ENCODE peak calls at places on chromosome 7, in six cellular contexts. One of them, this sample, is unnamed.

GRCh38 chr7:11858668-11859302 is 26.8 kb upstream of the THSD7A start:
- DNase-seq in T1000: no peak
- DNase-seq in bronchial epithelial cell: no peak
- DNase-seq in Caki2: no peak
- DNase-seq in frontal cortex: no peak
- DNase-seq in activated CD4-positive, alpha-beta T cell treated with anti-CD3 and anti-CD28 coated beads, Interleukin-2, amount 10 ng/mL, durations not matched to agents 7 days and 5 days: no peak
- DNase-seq in this sample: peak

GRCh38 chr7:143296686-143297085 is 8.5 kb downstream of the CASP2 start:
- DNase-seq in T1000: no peak
- DNase-seq in bronchial epithelial cell: no peak
- DNase-seq in Caki2: no peak
- DNase-seq in frontal cortex: no peak
- DNase-seq in activated CD4-positive, alpha-beta T cell treated with anti-CD3 and anti-CD28 coated beads, Interleukin-2, amount 10 ng/mL, durations not matched to agents 7 days and 5 days: no peak
- DNase-seq in this sample: no peak

GRCh38 chr7:122970740-122971725 is 24.5 kb downstream of the TAS2R16 start:
- DNase-seq in T1000: no peak
- DNase-seq in bronchial epithelial cell: no peak
- DNase-seq in Caki2: no peak
- DNase-seq in frontal cortex: no peak
- DNase-seq in activated CD4-positive, alpha-beta T cell treated with anti-CD3 and anti-CD28 coated beads, Interleukin-2, amount 10 ng/mL, durations not matched to agents 7 days and 5 days: no peak
- DNase-seq in this sample: peak

GRCh38 chr7:20236043-20236442 is 18.9 kb upstream of the MACC1 start:
- DNase-seq in T1000: no peak
- DNase-seq in bronchial epithelial cell: no peak
- DNase-seq in Caki2: no peak
- DNase-seq in frontal cortex: no peak
- DNase-seq in activated CD4-positive, alpha-beta T cell treated with anti-CD3 and anti-CD28 coated beads, Interleukin-2, amount 10 ng/mL, durations not matched to agents 7 days and 5 days: no peak
- DNase-seq in this sample: no peak

GRCh38 chr7:98982686-98983085 is 104.4 kb downstream of the TRRAP start:
- DNase-seq in T1000: no peak
- DNase-seq in bronchial epithelial cell: no peak
- DNase-seq in Caki2: no peak
- DNase-seq in frontal cortex: no peak
- DNase-seq in activated CD4-positive, alpha-beta T cell treated with anti-CD3 and anti-CD28 coated beads, Interleukin-2, amount 10 ng/mL, durations not matched to agents 7 days and 5 days: no peak
- DNase-seq in this sample: no peak

GRCh38 chr7:99992330-99993037 is 16.7 kb upstream of the AZGP1 start:
- DNase-seq in T1000: no peak
- DNase-seq in bronchial epithelial cell: no peak
- DNase-seq in Caki2: no peak
- DNase-seq in frontal cortex: no peak
- DNase-seq in activated CD4-positive, alpha-beta T cell treated with anti-CD3 and anti-CD28 coated beads, Interleukin-2, amount 10 ng/mL, durations not matched to agents 7 days and 5 days: no peak
- DNase-seq in this sample: no peak

GRCh38 chr7:1678571-1679325 is 8.7 kb downstream of the ELFN1 start:
- DNase-seq in T1000: no peak
- DNase-seq in bronchial epithelial cell: no peak
- DNase-seq in Caki2: no peak
- DNase-seq in frontal cortex: no peak
- DNase-seq in activated CD4-positive, alpha-beta T cell treated with anti-CD3 and anti-CD28 coated beads, Interleukin-2, amount 10 ng/mL, durations not matched to agents 7 days and 5 days: no peak
- DNase-seq in this sample: no peak

GRCh38 chr7:133742709-133743538 is 384.2 kb upstream of the LRGUK start:
- DNase-seq in T1000: no peak
- DNase-seq in bronchial epithelial cell: peak
- DNase-seq in Caki2: no peak
- DNase-seq in frontal cortex: no peak
- DNase-seq in activated CD4-positive, alpha-beta T cell treated with anti-CD3 and anti-CD28 coated beads, Interleukin-2, amount 10 ng/mL, durations not matched to agents 7 days and 5 days: no peak
- DNase-seq in this sample: peak

GRCh38 chr7:37318541-37318940 is 130.1 kb downstream of the ELMO1 start:
- DNase-seq in T1000: no peak
- DNase-seq in bronchial epithelial cell: no peak
- DNase-seq in Caki2: no peak
- DNase-seq in frontal cortex: no peak
- DNase-seq in activated CD4-positive, alpha-beta T cell treated with anti-CD3 and anti-CD28 coated beads, Interleukin-2, amount 10 ng/mL, durations not matched to agents 7 days and 5 days: no peak
- DNase-seq in this sample: no peak

GRCh38 chr7:105874055-105874454 is 2.3 kb downstream of the ATXN7L1 start:
- DNase-seq in T1000: no peak
- DNase-seq in bronchial epithelial cell: no peak
- DNase-seq in Caki2: no peak
- DNase-seq in frontal cortex: no peak
- DNase-seq in activated CD4-positive, alpha-beta T cell treated with anti-CD3 and anti-CD28 coated beads, Interleukin-2, amount 10 ng/mL, durations not matched to agents 7 days and 5 days: no peak
- DNase-seq in this sample: no peak

GRCh38 chr7:55245271-55245723 is 119.8 kb upstream of the LANCL2 start:
- DNase-seq in T1000: peak
- DNase-seq in bronchial epithelial cell: peak
- DNase-seq in Caki2: peak
- DNase-seq in frontal cortex: no peak
- DNase-seq in activated CD4-positive, alpha-beta T cell treated with anti-CD3 and anti-CD28 coated beads, Interleukin-2, amount 10 ng/mL, durations not matched to agents 7 days and 5 days: no peak
- DNase-seq in this sample: peak

GRCh38 chr7:36639826-36640225 is 84.5 kb downstream of the AOAH start:
- DNase-seq in T1000: no peak
- DNase-seq in bronchial epithelial cell: no peak
- DNase-seq in Caki2: no peak
- DNase-seq in frontal cortex: no peak
- DNase-seq in activated CD4-positive, alpha-beta T cell treated with anti-CD3 and anti-CD28 coated beads, Interleukin-2, amount 10 ng/mL, durations not matched to agents 7 days and 5 days: peak
- DNase-seq in this sample: no peak

GRCh38 chr7:44867073-44867990 is 18.0 kb downstream of the PURB start:
- DNase-seq in T1000: peak
- DNase-seq in bronchial epithelial cell: peak
- DNase-seq in Caki2: peak
- DNase-seq in frontal cortex: no peak
- DNase-seq in activated CD4-positive, alpha-beta T cell treated with anti-CD3 and anti-CD28 coated beads, Interleukin-2, amount 10 ng/mL, durations not matched to agents 7 days and 5 days: no peak
- DNase-seq in this sample: peak

GRCh38 chr7:82020076-82020475 is 250.2 kb upstream of the HGF start:
- DNase-seq in T1000: no peak
- DNase-seq in bronchial epithelial cell: no peak
- DNase-seq in Caki2: no peak
- DNase-seq in frontal cortex: no peak
- DNase-seq in activated CD4-positive, alpha-beta T cell treated with anti-CD3 and anti-CD28 coated beads, Interleukin-2, amount 10 ng/mL, durations not matched to agents 7 days and 5 days: no peak
- DNase-seq in this sample: no peak

GRCh38 chr7:133436014-133436428 is 183.1 kb downstream of the EXOC4 start:
- DNase-seq in T1000: no peak
- DNase-seq in bronchial epithelial cell: peak
- DNase-seq in Caki2: peak
- DNase-seq in frontal cortex: no peak
- DNase-seq in activated CD4-positive, alpha-beta T cell treated with anti-CD3 and anti-CD28 coated beads, Interleukin-2, amount 10 ng/mL, durations not matched to agents 7 days and 5 days: no peak
- DNase-seq in this sample: no peak

GRCh38 chr7:35723011-35723410 is 28.1 kb upstream of the HERPUD2 start:
- DNase-seq in T1000: no peak
- DNase-seq in bronchial epithelial cell: peak
- DNase-seq in Caki2: no peak
- DNase-seq in frontal cortex: no peak
- DNase-seq in activated CD4-positive, alpha-beta T cell treated with anti-CD3 and anti-CD28 coated beads, Interleukin-2, amount 10 ng/mL, durations not matched to agents 7 days and 5 days: no peak
- DNase-seq in this sample: peak

GRCh38 chr7:94394058-94394398 is 667 bp upstream of the COL1A2 start:
- DNase-seq in T1000: no peak
- DNase-seq in bronchial epithelial cell: no peak
- DNase-seq in Caki2: no peak
- DNase-seq in frontal cortex: peak
- DNase-seq in activated CD4-positive, alpha-beta T cell treated with anti-CD3 and anti-CD28 coated beads, Interleukin-2, amount 10 ng/mL, durations not matched to agents 7 days and 5 days: no peak
- DNase-seq in this sample: no peak

GRCh38 chr7:14905764-14906163 is 3.2 kb upstream of the DGKB start:
- DNase-seq in T1000: no peak
- DNase-seq in bronchial epithelial cell: no peak
- DNase-seq in Caki2: peak
- DNase-seq in frontal cortex: no peak
- DNase-seq in activated CD4-positive, alpha-beta T cell treated with anti-CD3 and anti-CD28 coated beads, Interleukin-2, amount 10 ng/mL, durations not matched to agents 7 days and 5 days: no peak
- DNase-seq in this sample: no peak

GRCh38 chr7:47581442-47581820 is 480 bp downstream of the TNS3 start:
- DNase-seq in T1000: no peak
- DNase-seq in bronchial epithelial cell: no peak
- DNase-seq in Caki2: no peak
- DNase-seq in frontal cortex: no peak
- DNase-seq in activated CD4-positive, alpha-beta T cell treated with anti-CD3 and anti-CD28 coated beads, Interleukin-2, amount 10 ng/mL, durations not matched to agents 7 days and 5 days: no peak
- DNase-seq in this sample: peak

GRCh38 chr7:84021292-84021898 is 173.2 kb downstream of the SEMA3A start:
- DNase-seq in T1000: no peak
- DNase-seq in bronchial epithelial cell: no peak
- DNase-seq in Caki2: no peak
- DNase-seq in frontal cortex: no peak
- DNase-seq in activated CD4-positive, alpha-beta T cell treated with anti-CD3 and anti-CD28 coated beads, Interleukin-2, amount 10 ng/mL, durations not matched to agents 7 days and 5 days: no peak
- DNase-seq in this sample: peak

GRCh38 chr7:122013070-122013469 is 131.0 kb downstream of the AASS start:
- DNase-seq in T1000: no peak
- DNase-seq in bronchial epithelial cell: peak
- DNase-seq in Caki2: no peak
- DNase-seq in frontal cortex: no peak
- DNase-seq in activated CD4-positive, alpha-beta T cell treated with anti-CD3 and anti-CD28 coated beads, Interleukin-2, amount 10 ng/mL, durations not matched to agents 7 days and 5 days: no peak
- DNase-seq in this sample: no peak

GRCh38 chr7:35874881-35875280 is 74.0 kb downstream of the SEPTIN7 start:
- DNase-seq in T1000: no peak
- DNase-seq in bronchial epithelial cell: no peak
- DNase-seq in Caki2: no peak
- DNase-seq in frontal cortex: no peak
- DNase-seq in activated CD4-positive, alpha-beta T cell treated with anti-CD3 and anti-CD28 coated beads, Interleukin-2, amount 10 ng/mL, durations not matched to agents 7 days and 5 days: no peak
- DNase-seq in this sample: no peak

GRCh38 chr7:21562385-21562784 is 19.5 kb downstream of the DNAH11 start:
- DNase-seq in T1000: no peak
- DNase-seq in bronchial epithelial cell: no peak
- DNase-seq in Caki2: no peak
- DNase-seq in frontal cortex: no peak
- DNase-seq in activated CD4-positive, alpha-beta T cell treated with anti-CD3 and anti-CD28 coated beads, Interleukin-2, amount 10 ng/mL, durations not matched to agents 7 days and 5 days: no peak
- DNase-seq in this sample: no peak

GRCh38 chr7:2001601-2002442 is 230.9 kb downstream of the MAD1L1 start:
- DNase-seq in T1000: no peak
- DNase-seq in bronchial epithelial cell: peak
- DNase-seq in Caki2: no peak
- DNase-seq in frontal cortex: no peak
- DNase-seq in activated CD4-positive, alpha-beta T cell treated with anti-CD3 and anti-CD28 coated beads, Interleukin-2, amount 10 ng/mL, durations not matched to agents 7 days and 5 days: no peak
- DNase-seq in this sample: no peak

GRCh38 chr7:136953386-136953785 is 84.9 kb downstream of the CHRM2 start:
- DNase-seq in T1000: no peak
- DNase-seq in bronchial epithelial cell: no peak
- DNase-seq in Caki2: peak
- DNase-seq in frontal cortex: no peak
- DNase-seq in activated CD4-positive, alpha-beta T cell treated with anti-CD3 and anti-CD28 coated beads, Interleukin-2, amount 10 ng/mL, durations not matched to agents 7 days and 5 days: no peak
- DNase-seq in this sample: peak

GRCh38 chr7:155166673-155167370 is 96.7 kb downstream of the HTR5A start:
- DNase-seq in T1000: peak
- DNase-seq in bronchial epithelial cell: no peak
- DNase-seq in Caki2: peak
- DNase-seq in frontal cortex: no peak
- DNase-seq in activated CD4-positive, alpha-beta T cell treated with anti-CD3 and anti-CD28 coated beads, Interleukin-2, amount 10 ng/mL, durations not matched to agents 7 days and 5 days: no peak
- DNase-seq in this sample: peak